ENCODE peak calls at places on chromosomes 13 and 19, in five cellular contexts. One of them, this sample, is unnamed.

GRCh38 chr13:40665061-40665753 is 1.2 kb downstream of the FOXO1 start:
- DNase-seq in GM10248: peak; percentile 48
- DNase-seq in anterior cingulate cortex: no peak
- DNase-seq in CD4-positive, alpha-beta memory T cell: peak; percentile 28
- DNase-seq in activated CD8-positive, alpha-beta T cell treated with anti-CD3 and anti-CD28 coated beads for 36 hours: peak; percentile 53
- DNase-seq in this sample: peak; percentile 69

GRCh38 chr19:54302252-54302651 is 10.7 kb downstream of the LILRA5 start:
- DNase-seq in CD4-positive, alpha-beta memory T cell: no peak
- DNase-seq in GM10248: no peak
- DNase-seq in anterior cingulate cortex: no peak
- DNase-seq in activated CD8-positive, alpha-beta T cell treated with anti-CD3 and anti-CD28 coated beads for 36 hours: no peak
- DNase-seq in this sample: no peak

GRCh38 chr19:48738557-48739399 is 1.6 kb downstream of the RASIP1 start:
- DNase-seq in CD4-positive, alpha-beta memory T cell: peak; percentile 86
- DNase-seq in anterior cingulate cortex: peak; percentile 72
- DNase-seq in activated CD8-positive, alpha-beta T cell treated with anti-CD3 and anti-CD28 coated beads for 36 hours: peak; percentile 96
- DNase-seq in GM10248: peak; percentile 99
- DNase-seq in this sample: peak; percentile 96

GRCh38 chr19:47190167-47190727 is 40.8 kb downstream of the BBC3 start:
- DNase-seq in anterior cingulate cortex: peak; percentile 11
- DNase-seq in activated CD8-positive, alpha-beta T cell treated with anti-CD3 and anti-CD28 coated beads for 36 hours: peak; percentile 88
- DNase-seq in GM10248: no peak
- DNase-seq in CD4-positive, alpha-beta memory T cell: peak; percentile 60
- DNase-seq in this sample: no peak

GRCh38 chr19:30222428-30222873 is 149.7 kb upstream of the ZNF536 start:
- DNase-seq in activated CD8-positive, alpha-beta T cell treated with anti-CD3 and anti-CD28 coated beads for 36 hours: peak; percentile 29
- DNase-seq in anterior cingulate cortex: no peak
- DNase-seq in CD4-positive, alpha-beta memory T cell: no peak
- DNase-seq in GM10248: peak; percentile 68
- DNase-seq in this sample: peak; percentile 76

GRCh38 chr13:40476175-40476958 is 190.1 kb downstream of the FOXO1 start:
- DNase-seq in activated CD8-positive, alpha-beta T cell treated with anti-CD3 and anti-CD28 coated beads for 36 hours: no peak
- DNase-seq in anterior cingulate cortex: no peak
- DNase-seq in GM10248: no peak
- DNase-seq in CD4-positive, alpha-beta memory T cell: no peak
- DNase-seq in this sample: no peak

GRCh38 chr19:48878219-48879024 is 6.2 kb downstream of the PPP1R15A start:
- DNase-seq in GM10248: no peak
- DNase-seq in anterior cingulate cortex: no peak
- DNase-seq in activated CD8-positive, alpha-beta T cell treated with anti-CD3 and anti-CD28 coated beads for 36 hours: peak; percentile 60
- DNase-seq in CD4-positive, alpha-beta memory T cell: peak; percentile 38
- DNase-seq in this sample: no peak

GRCh38 chr13:81986308-81986707 is 1645.4 kb upstream of the SPRY2 start:
- DNase-seq in CD4-positive, alpha-beta memory T cell: no peak
- DNase-seq in activated CD8-positive, alpha-beta T cell treated with anti-CD3 and anti-CD28 coated beads for 36 hours: no peak
- DNase-seq in GM10248: no peak
- DNase-seq in anterior cingulate cortex: no peak
- DNase-seq in this sample: no peak

GRCh38 chr13:80168089-80168850 is 172.7 kb downstream of the SPRY2 start:
- DNase-seq in activated CD8-positive, alpha-beta T cell treated with anti-CD3 and anti-CD28 coated beads for 36 hours: no peak
- DNase-seq in anterior cingulate cortex: no peak
- DNase-seq in CD4-positive, alpha-beta memory T cell: no peak
- DNase-seq in GM10248: no peak
- DNase-seq in this sample: no peak

GRCh38 chr19:722553-723101 is 13.9 kb downstream of the PALM start:
- DNase-seq in GM10248: no peak
- DNase-seq in anterior cingulate cortex: no peak
- DNase-seq in CD4-positive, alpha-beta memory T cell: no peak
- DNase-seq in activated CD8-positive, alpha-beta T cell treated with anti-CD3 and anti-CD28 coated beads for 36 hours: no peak
- DNase-seq in this sample: peak; percentile 48

GRCh38 chr19:49421039-49421877 is 2.0 kb downstream of the PTH2 start:
- DNase-seq in activated CD8-positive, alpha-beta T cell treated with anti-CD3 and anti-CD28 coated beads for 36 hours: peak; percentile 59
- DNase-seq in GM10248: no peak
- DNase-seq in CD4-positive, alpha-beta memory T cell: no peak
- DNase-seq in anterior cingulate cortex: no peak
- DNase-seq in this sample: peak; percentile 96

GRCh38 chr19:45142016-45142727 is 18.6 kb downstream of the NKPD1 start:
- DNase-seq in GM10248: no peak
- DNase-seq in CD4-positive, alpha-beta memory T cell: no peak
- DNase-seq in anterior cingulate cortex: no peak
- DNase-seq in activated CD8-positive, alpha-beta T cell treated with anti-CD3 and anti-CD28 coated beads for 36 hours: no peak
- DNase-seq in this sample: no peak

GRCh38 chr19:42173695-42174094 is 41.4 kb upstream of the POU2F2 start:
- DNase-seq in anterior cingulate cortex: no peak
- DNase-seq in GM10248: no peak
- DNase-seq in CD4-positive, alpha-beta memory T cell: no peak
- DNase-seq in activated CD8-positive, alpha-beta T cell treated with anti-CD3 and anti-CD28 coated beads for 36 hours: no peak
- DNase-seq in this sample: no peak

GRCh38 chr13:97905517-97905916 is 48.0 kb upstream of the IPO5 start:
- DNase-seq in GM10248: no peak
- DNase-seq in activated CD8-positive, alpha-beta T cell treated with anti-CD3 and anti-CD28 coated beads for 36 hours: no peak
- DNase-seq in CD4-positive, alpha-beta memory T cell: no peak
- DNase-seq in anterior cingulate cortex: no peak
- DNase-seq in this sample: no peak

GRCh38 chr19:36837525-36837901 is 674 bp downstream of the ZNF790 start:
- DNase-seq in CD4-positive, alpha-beta memory T cell: no peak
- DNase-seq in GM10248: no peak
- DNase-seq in activated CD8-positive, alpha-beta T cell treated with anti-CD3 and anti-CD28 coated beads for 36 hours: no peak
- DNase-seq in anterior cingulate cortex: no peak
- DNase-seq in this sample: no peak

GRCh38 chr19:13056052-13056660 is 46.5 kb downstream of the LYL1 start:
- DNase-seq in activated CD8-positive, alpha-beta T cell treated with anti-CD3 and anti-CD28 coated beads for 36 hours: no peak
- DNase-seq in CD4-positive, alpha-beta memory T cell: no peak
- DNase-seq in GM10248: no peak
- DNase-seq in anterior cingulate cortex: no peak
- DNase-seq in this sample: no peak

GRCh38 chr13:25046985-25047660 is 48.8 kb upstream of the PABPC3 start:
- DNase-seq in activated CD8-positive, alpha-beta T cell treated with anti-CD3 and anti-CD28 coated beads for 36 hours: no peak
- DNase-seq in CD4-positive, alpha-beta memory T cell: no peak
- DNase-seq in GM10248: peak; percentile 27
- DNase-seq in anterior cingulate cortex: no peak
- DNase-seq in this sample: no peak

GRCh38 chr19:4684312-4685095 is 14.4 kb upstream of the MYDGF start:
- DNase-seq in anterior cingulate cortex: no peak
- DNase-seq in GM10248: no peak
- DNase-seq in CD4-positive, alpha-beta memory T cell: no peak
- DNase-seq in activated CD8-positive, alpha-beta T cell treated with anti-CD3 and anti-CD28 coated beads for 36 hours: no peak
- DNase-seq in this sample: no peak

GRCh38 chr13:96020155-96020575 is 33.0 kb downstream of the UGGT2 start:
- DNase-seq in activated CD8-positive, alpha-beta T cell treated with anti-CD3 and anti-CD28 coated beads for 36 hours: peak; percentile 21
- DNase-seq in anterior cingulate cortex: no peak
- DNase-seq in GM10248: peak; percentile 41
- DNase-seq in CD4-positive, alpha-beta memory T cell: no peak
- DNase-seq in this sample: peak; percentile 81

GRCh38 chr19:53883231-53883661 is 1.2 kb downstream of the PRKCG start:
- DNase-seq in activated CD8-positive, alpha-beta T cell treated with anti-CD3 and anti-CD28 coated beads for 36 hours: peak; percentile 36
- DNase-seq in GM10248: no peak
- DNase-seq in CD4-positive, alpha-beta memory T cell: no peak
- DNase-seq in anterior cingulate cortex: no peak
- DNase-seq in this sample: no peak

GRCh38 chr13:101875717-101876393 is 423.4 kb downstream of the ITGBL1 start:
- DNase-seq in anterior cingulate cortex: no peak
- DNase-seq in GM10248: no peak
- DNase-seq in CD4-positive, alpha-beta memory T cell: no peak
- DNase-seq in activated CD8-positive, alpha-beta T cell treated with anti-CD3 and anti-CD28 coated beads for 36 hours: no peak
- DNase-seq in this sample: no peak

GRCh38 chr13:40401911-40402776 is 264.3 kb downstream of the FOXO1 start:
- DNase-seq in activated CD8-positive, alpha-beta T cell treated with anti-CD3 and anti-CD28 coated beads for 36 hours: peak; percentile 84
- DNase-seq in anterior cingulate cortex: peak; percentile 29
- DNase-seq in CD4-positive, alpha-beta memory T cell: no peak
- DNase-seq in GM10248: peak; percentile 79
- DNase-seq in this sample: peak; percentile 78

This sample was measured in Karpas-422.